ENCODE peak calls at places on chromosomes 4 and X, in six cellular contexts. L is SK-N-SH, O is MM.1S, Q is GM23248, M is hepatocyte, G is PC-3. H is an unnamed sample.

GRCh38 chrX:110964761-110965160 is 131.2 kb upstream of the PAK3 start:
- DNase-seq in O (no peak), M (no peak), G (no peak), Q (no peak), L (no peak), H (no peak)

GRCh38 chr4:25131925-25132324 is 28.3 kb downstream of the SEPSECS start:
- DNase-seq in O (no peak), M (no peak), L (no peak), Q (no peak), G (no peak), H (no peak)

GRCh38 chrX:130170752-130171445 is 863 bp upstream of the RAB33A start:
- DNase-seq in O (no peak), G (no peak), M (peak; percentile 36), L (peak; percentile 83), Q (peak; percentile 11), H (peak; percentile 71)

GRCh38 chr4:155353923-155354540 is 22.7 kb downstream of the MAP9 start:
- DNase-seq in M (peak; percentile 81), G (peak; percentile 73), L (peak; percentile 39), O (peak; percentile 59), Q (peak; percentile 70), H (peak; percentile 54)

GRCh38 chr4:184676093-184676492 is 26.6 kb downstream of the PRIMPOL start:
- DNase-seq in O (no peak), Q (no peak), G (no peak), L (no peak), M (no peak), H (no peak)

GRCh38 chr4:57109847-57110634 is at the start of gene IGFBP7:
- DNase-seq in L (peak; percentile 79), M (peak; percentile 53), O (peak; percentile 62), G (no peak), Q (peak; percentile 79), H (no peak)

GRCh38 chr4:38612996-38613395 is 51.0 kb upstream of the KLF3 start:
- DNase-seq in L (no peak), M (peak; percentile 42), O (no peak), G (peak; percentile 8), Q (no peak), H (no peak)

GRCh38 chrX:136336623-136337022 is 35.9 kb downstream of the ADGRG4 start:
- DNase-seq in M (no peak), L (no peak), O (no peak), Q (no peak), G (no peak), H (peak; percentile 1)

GRCh38 chr4:77921701-77922100 is 59.1 kb downstream of the MRPL1 start:
- DNase-seq in O (no peak), Q (peak; percentile 92), G (peak; percentile 88), L (no peak), M (peak; percentile 37), H (no peak)

GRCh38 chrX:2626750-2627149 is 64.3 kb upstream of the CD99 start:
- DNase-seq in O (no peak), G (no peak), Q (no peak), L (no peak), M (no peak), H (no peak)

GRCh38 chr4:160848901-160849735 is 1314.7 kb downstream of the FSTL5 start:
- DNase-seq in Q (no peak), G (peak; percentile 40), M (peak; percentile 23), L (no peak), O (no peak), H (no peak)

GRCh38 chr4:153114771-153115321 is 89.4 kb upstream of the TRIM2 start:
- DNase-seq in G (peak; percentile 83), M (peak; percentile 29), O (no peak), L (no peak), Q (peak; percentile 89), H (no peak)

GRCh38 chrX:39811391-39811790 is 286.4 kb downstream of the BCOR start:
- DNase-seq in Q (no peak), O (no peak), M (no peak), G (no peak), L (no peak), H (no peak)

GRCh38 chrX:39969826-39970569 is 127.8 kb downstream of the BCOR start:
- DNase-seq in O (no peak), G (no peak), Q (no peak), M (no peak), L (no peak), H (no peak)

GRCh38 chrX:34903316-34903715 is 39.3 kb upstream of the FAM47B start:
- DNase-seq in L (no peak), Q (peak; percentile 56), M (no peak), G (peak; percentile 45), O (no peak), H (no peak)

GRCh38 chr4:120636120-120636630 is 286.4 kb downstream of the PRDM5 start:
- DNase-seq in O (no peak), L (no peak), G (no peak), M (no peak), Q (peak; percentile 6), H (no peak)

GRCh38 chr4:138749303-138749702 is 266.3 kb upstream of the NOCT start:
- DNase-seq in L (no peak), Q (peak; percentile 86), G (no peak), M (no peak), O (no peak), H (no peak)

GRCh38 chr4:136002316-136002715 is 1530.0 kb downstream of the PCDH18 start:
- DNase-seq in M (no peak), O (no peak), L (no peak), Q (no peak), G (peak; percentile 42), H (no peak)

GRCh38 chr4:110411599-110412011 is 64.3 kb upstream of the ENPEP start:
- DNase-seq in M (no peak), Q (no peak), G (no peak), L (peak; percentile 26), O (no peak), H (no peak)

GRCh38 chrX:151641564-151641963 is 53.7 kb upstream of the PRRG3 start:
- DNase-seq in O (no peak), Q (no peak), G (no peak), M (no peak), L (no peak), H (no peak)

GRCh38 chr4:40189997-40190396 is 6.8 kb upstream of the RHOH start:
- DNase-seq in M (no peak), G (peak; percentile 42), Q (no peak), O (peak; percentile 52), L (no peak), H (no peak)

GRCh38 chr4:121306932-121307331 is 73.9 kb downstream of the QRFPR start:
- DNase-seq in O (no peak), Q (no peak), G (no peak), M (no peak), L (no peak), H (no peak)

GRCh38 chr4:89681219-89681618 is 155.7 kb downstream of the SNCA start:
- DNase-seq in O (peak; percentile 12), L (no peak), M (peak; percentile 66), G (no peak), Q (no peak), H (no peak)

GRCh38 chr4:151641983-151642382 is 118.8 kb downstream of the GATB start:
- DNase-seq in Q (no peak), G (no peak), M (no peak), O (no peak), L (no peak), H (no peak)

GRCh38 chrX:68753218-68753617 is 75.6 kb upstream of the EFNB1 start:
- DNase-seq in L (no peak), Q (no peak), O (no peak), G (no peak), M (no peak), H (no peak)

GRCh38 chrX:68757331-68757730 is 71.5 kb upstream of the EFNB1 start:
- DNase-seq in G (no peak), L (no peak), M (no peak), O (no peak), Q (no peak), H (no peak)

GRCh38 chrX:68758671-68759070 is 70.2 kb upstream of the EFNB1 start:
- DNase-seq in L (no peak), G (no peak), O (no peak), M (no peak), Q (no peak), H (no peak)

GRCh38 chrX:68754406-68754805 is 74.4 kb upstream of the EFNB1 start:
- DNase-seq in O (no peak), M (no peak), Q (no peak), L (no peak), G (no peak), H (no peak)

GRCh38 chrX:68755726-68756125 is 73.1 kb upstream of the EFNB1 start:
- DNase-seq in Q (no peak), M (no peak), L (no peak), G (no peak), O (no peak), H (no peak)
- H3K4me2 ChIP-seq in Q (no peak overlapping the region), M (no peak overlapping the region), L (no peak overlapping the region), G (no peak overlapping the region), O (no peak overlapping the region), H (no peak overlapping the region)

DNA sequence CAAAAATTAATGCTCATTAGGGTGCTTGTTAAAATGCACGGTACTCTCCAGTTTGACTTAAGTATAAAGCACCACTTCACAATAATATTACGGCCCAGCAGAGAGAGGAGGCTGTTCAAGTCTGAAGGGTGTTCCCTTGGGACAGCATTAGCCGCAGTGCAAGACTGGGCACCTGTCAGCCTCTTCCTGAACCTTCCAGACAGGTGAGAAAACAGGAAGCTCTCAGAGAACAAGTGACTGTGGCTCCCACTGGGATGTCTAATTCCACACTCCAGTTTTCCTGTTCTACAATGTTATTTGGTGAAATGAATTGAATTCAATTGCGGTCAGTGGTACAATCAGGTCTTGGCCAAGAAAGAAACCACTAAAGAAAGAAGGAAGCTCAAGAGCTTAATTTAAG is 414.4 kb downstream of the SMARCA1 start:
- DNase-seq in L (no peak), G (no peak), O (no peak), Q (no peak), M (no peak), H (no peak)
- H3K9me2 ChIP-seq in L (no peaks in the 10 kb centered on the region), G (no peaks in the 10 kb centered on the region), O (no peaks in the 10 kb centered on the region), Q (no peaks in the 10 kb centered on the region), M (no peaks in the 10 kb centered on the region), H (no peaks in the 10 kb centered on the region)

DNA sequence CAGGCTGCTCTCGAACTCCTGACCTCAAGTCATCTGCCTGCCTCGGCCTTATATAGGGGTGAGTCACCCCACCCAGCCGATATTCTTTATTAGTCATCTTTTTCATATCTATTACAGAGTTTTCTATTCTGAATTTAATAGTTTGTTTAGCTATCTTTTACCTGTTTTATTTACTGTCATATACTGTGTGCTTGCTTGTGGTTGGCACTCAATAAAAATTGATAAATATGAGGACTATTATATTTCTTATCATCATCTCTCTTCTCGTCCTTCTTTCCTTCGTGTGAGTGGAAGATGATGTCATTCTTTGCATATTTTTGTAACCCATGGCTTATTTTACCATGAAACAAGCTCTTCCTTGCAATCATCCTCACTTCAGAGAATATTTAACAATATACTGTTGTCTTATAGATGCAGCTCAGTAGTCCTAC is 265.5 kb downstream of the ARHGAP24 start:
- DNase-seq in M (no peak), O (no peak), G (peak; percentile 33), Q (peak; percentile 73), L (no peak), H (no peak)
- H3K79me2 ChIP-seq in M (no peaks in the 10 kb centered on the region), O (no peaks in the 10 kb centered on the region), G (no peaks in the 10 kb centered on the region), Q (no peaks in the 10 kb centered on the region), L (no peaks in the 10 kb centered on the region), H (no peaks in the 10 kb centered on the region)

DNA sequence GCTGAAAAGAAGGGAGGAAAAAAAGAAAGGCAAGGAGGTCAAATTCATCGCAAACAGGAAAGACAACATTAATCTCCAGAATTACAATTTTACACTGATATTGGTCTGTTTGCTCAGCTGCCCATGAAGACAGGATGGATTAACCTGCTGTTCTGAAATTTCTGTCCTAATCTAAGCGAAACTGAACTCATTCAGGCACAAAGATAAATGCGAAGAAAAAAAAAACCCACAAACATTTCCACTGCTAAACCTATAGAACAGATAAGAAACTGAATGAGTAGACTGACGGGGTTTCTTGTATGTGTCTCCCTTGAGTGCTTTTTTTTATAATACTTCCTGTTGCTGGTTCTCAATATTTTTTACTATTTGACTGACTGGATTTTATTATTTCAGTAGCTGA is 251.8 kb upstream of the FTHL17 start:
- DNase-seq in O (peak; percentile 53), Q (no peak), M (no peak), L (no peak), G (no peak), H (no peak)
- H3K4me2 ChIP-seq in O (no peak overlapping the region), Q (no peak overlapping the region), M (no peak overlapping the region), L (no peak overlapping the region), G (no peak overlapping the region), H (peak overlapping the region; percentile 31)